ENCODE peak calls at places on chromosomes 4 and X, in four cellular contexts. A, B, S and Z are unnamed samples.

GRCh38 chr4:173748353-173748752 is 218.3 kb upstream of the HAND2 start:
- DNase-seq in A (no peak), B (no peak), S (no peak), Z (no peak)

GRCh38 chr4:47798165-47798564 is 39.7 kb downstream of the CORIN start:
- DNase-seq in A (no peak), B (no peak), S (no peak), Z (no peak)

GRCh38 chrX:69361286-69361926 is 142.7 kb upstream of the NALF2 start:
- DNase-seq in A (no peak), B (peak; percentile 71), S (peak; percentile 45), Z (no peak)

GRCh38 chrX:49910344-49910743 is 12.1 kb upstream of the CLCN5 start:
- DNase-seq in A (peak; percentile 7), B (no peak), S (no peak), Z (no peak)

GRCh38 chr4:139279723-139280620 is at the start of gene MGARP:
- DNase-seq in A (peak; percentile 8), B (peak; percentile 48), S (no peak), Z (peak; percentile 15)

GRCh38 chr4:185880571-185880970 is 68.6 kb upstream of the SORBS2 start:
- DNase-seq in A (no peak), B (no peak), S (no peak), Z (no peak)

GRCh38 chrX:151743651-151744470 is 9.3 kb downstream of the CNGA2 start:
- DNase-seq in A (no peak), B (no peak), S (no peak), Z (no peak)

GRCh38 chrX:19193584-19193983 is 71.3 kb upstream of the ADGRG2 start:
- DNase-seq in A (no peak), B (no peak), S (no peak), Z (no peak)

GRCh38 chrX:155094468-155095061 is 23.3 kb downstream of the BRCC3 start:
- DNase-seq in A (peak; percentile 40), B (peak; percentile 12), S (no peak), Z (peak; percentile 4)

GRCh38 chrX:53584891-53585290 is 101.6 kb downstream of the HUWE1 start:
- DNase-seq in A (no peak), B (no peak), S (no peak), Z (no peak)

GRCh38 chrX:139816204-139816603 is 108.2 kb upstream of the MCF2 start:
- DNase-seq in A (no peak), B (no peak), S (no peak), Z (no peak)

GRCh38 chr4:139460565-139460964 is 6.6 kb downstream of the RAB33B start:
- DNase-seq in A (no peak), B (no peak), S (no peak), Z (no peak)

GRCh38 chr4:164221631-164222030 is 532.3 kb upstream of the SMIM31 start:
- DNase-seq in A (no peak), B (no peak), S (no peak), Z (no peak)

GRCh38 chr4:186854256-186854655 is 130.6 kb upstream of the FAT1 start:
- DNase-seq in A (no peak), B (peak; percentile 60), S (no peak), Z (no peak)

GRCh38 chr4:7559316-7559715 is 124.6 kb upstream of the PSAPL1 start:
- DNase-seq in A (no peak), B (no peak), S (no peak), Z (no peak)

GRCh38 chr4:110245567-110245966 is 47.2 kb upstream of the ELOVL6 start:
- DNase-seq in A (no peak), B (peak; percentile 36), S (peak; percentile 33), Z (no peak)

GRCh38 chrX:43469391-43470054 is 186.6 kb upstream of the MAOA start:
- DNase-seq in A (no peak), B (no peak), S (no peak), Z (no peak)

GRCh38 chrX:73767017-73767416 is 204.0 kb downstream of the CHIC1 start:
- DNase-seq in A (no peak), B (no peak), S (no peak), Z (no peak)

GRCh38 chr4:35562831-35563230 is 681.5 kb downstream of the ARAP2 start:
- DNase-seq in A (no peak), B (no peak), S (no peak), Z (no peak)

GRCh38 chr4:181213562-181213961 is 1029.6 kb upstream of the TENM3 start:
- DNase-seq in A (no peak), B (no peak), S (no peak), Z (no peak)

GRCh38 chr4:184932343-184932742 is 85.9 kb upstream of the HELT start:
- DNase-seq in A (no peak), B (no peak), S (no peak), Z (no peak)

GRCh38 chr4:113452868-113453620 is 308.5 kb downstream of the CAMK2D start:
- DNase-seq in A (no peak), B (no peak), S (no peak), Z (no peak)

GRCh38 chrX:23616361-23616760 is 50.9 kb upstream of the PRDX4 start:
- DNase-seq in A (no peak), B (peak; percentile 8), S (no peak), Z (no peak)

GRCh38 chr4:1521821-1522361 is 115.6 kb upstream of the NKX1-1 start:
- DNase-seq in A (no peak), B (no peak), S (no peak), Z (no peak)

GRCh38 chrX:40175416-40176255 is 77.9 kb upstream of the BCOR start:
- DNase-seq in A (peak; percentile 85), B (peak; percentile 60), S (no peak), Z (no peak)

GRCh38 chr4:3135155-3136011 is 60.9 kb downstream of the HTT start:
- DNase-seq in A (no peak), B (no peak), S (no peak), Z (no peak)

GRCh38 chr4:157040380-157040779 is 35.6 kb upstream of the GLRB start:
- DNase-seq in A (no peak), B (no peak), S (no peak), Z (no peak)

GRCh38 chr4:141845901-141846300 is 209.5 kb downstream of the IL15 start:
- DNase-seq in A (no peak), B (no peak), S (no peak), Z (no peak)